ENCODE peak calls at places on chromosomes 4 and X, in ten cellular contexts. P is stomach, H is neuronal stem cell, Q is left ventricle myocardium inferior, E is upper lobe of right lung, N is kidney, S is HAP-1, G is tibial artery, X is lower lobe of right lung, A is cardiac muscle cell. K is an unnamed sample.

GRCh38 chr4:135464311-135464710 is 1262.7 kb upstream of the PABPC4L start:
- DNase-seq in P (no peak), H (no peak), Q (no peak), E (no peak), N (no peak), S (no peak), G (no peak), X (no peak), A (no peak), K (no peak)

GRCh38 chrX:42567268-42567667 is 210.7 kb downstream of the PPP1R2C start:
- DNase-seq in P (no peak), H (no peak), Q (no peak), E (no peak), N (no peak), S (no peak), G (no peak), X (no peak), A (no peak), K (no peak)

GRCh38 chr4:146548443-146548842 is 26.7 kb upstream of the SLC10A7 start:
- DNase-seq in P (no peak), H (no peak), Q (no peak), E (no peak), N (no peak), S (no peak), G (no peak), X (no peak), A (no peak), K (no peak)

GRCh38 chrX:12929701-12930100 is 23.3 kb downstream of the TLR8 start:
- DNase-seq in P (no peak), H (no peak), Q (no peak), E (no peak), N (no peak), S (no peak), G (no peak), X (no peak), A (no peak), K (no peak)

GRCh38 chrX:88425739-88426138 is 321.3 kb upstream of the CPXCR1 start:
- DNase-seq in P (no peak), H (no peak), Q (no peak), E (no peak), N (no peak), S (no peak), G (no peak), X (no peak), A (peak), K (no peak)

GRCh38 chrX:121236040-121236439 is 188.6 kb downstream of the GLUD2 start:
- DNase-seq in P (no peak), H (no peak), Q (no peak), E (no peak), N (no peak), S (no peak), G (no peak), X (no peak), A (no peak), K (no peak)

GRCh38 chrX:12771445-12772069 is 19.7 kb upstream of the PRPS2 start:
- DNase-seq in P (peak), H (peak), Q (peak), E (peak), N (no peak), S (peak), G (no peak), X (peak), A (peak), K (no peak)

GRCh38 chr4:130985371-130985770 is 1889.4 kb downstream of the C4orf33 start:
- DNase-seq in P (no peak), H (peak), Q (no peak), E (no peak), N (no peak), S (no peak), G (no peak), X (no peak), A (no peak), K (no peak)

GRCh38 chr4:105128208-105128607 is 18.5 kb upstream of the TET2 start:
- DNase-seq in P (no peak), H (no peak), Q (no peak), E (no peak), N (no peak), S (no peak), G (no peak), X (no peak), A (no peak), K (no peak)

GRCh38 chr4:106444557-106444956 is 76.0 kb upstream of the GIMD1 start:
- DNase-seq in P (no peak), H (no peak), Q (no peak), E (no peak), N (no peak), S (no peak), G (no peak), X (no peak), A (no peak), K (no peak)

GRCh38 chrX:22527302-22527701 is 254.6 kb downstream of the CBLL2 start:
- DNase-seq in P (no peak), H (no peak), Q (no peak), E (no peak), N (no peak), S (no peak), G (no peak), X (no peak), A (no peak), K (no peak)

GRCh38 chrX:63930140-63930539 is 145.1 kb upstream of the ARHGEF9 start:
- DNase-seq in P (no peak), H (peak), Q (no peak), E (no peak), N (no peak), S (no peak), G (no peak), X (no peak), A (peak), K (no peak)

GRCh38 chr4:153553155-153553819 is 87.1 kb downstream of the TMEM131L start:
- DNase-seq in P (no peak), H (no peak), Q (no peak), E (no peak), N (no peak), S (no peak), G (no peak), X (no peak), A (no peak), K (no peak)

GRCh38 chr4:7045553-7045952 is 2.4 kb downstream of the TADA2B start:
- DNase-seq in P (no peak), H (no peak), Q (no peak), E (no peak), N (no peak), S (no peak), G (no peak), X (no peak), A (no peak), K (no peak)

GRCh38 chr4:6278801-6279197 is 9.1 kb downstream of the WFS1 start:
- DNase-seq in P (no peak), H (no peak), Q (peak), E (no peak), N (peak), S (no peak), G (no peak), X (no peak), A (no peak), K (no peak)

GRCh38 chrX:82092307-82092706 is 890.4 kb downstream of the SH3BGRL start:
- DNase-seq in P (no peak), H (no peak), Q (no peak), E (no peak), N (no peak), S (no peak), G (no peak), X (no peak), A (no peak), K (no peak)

GRCh38 chr4:109352941-109353340 is 50.5 kb upstream of the COL25A1 start:
- DNase-seq in P (no peak), H (no peak), Q (no peak), E (no peak), N (no peak), S (no peak), G (no peak), X (no peak), A (no peak), K (no peak)

GRCh38 chr4:171928336-171928735 is 115.1 kb downstream of the GALNTL6 start:
- DNase-seq in P (no peak), H (no peak), Q (no peak), E (no peak), N (no peak), S (no peak), G (no peak), X (no peak), A (no peak), K (no peak)

GRCh38 chr4:5051210-5051691 is at the start of gene STK32B:
- DNase-seq in P (peak), H (peak), Q (peak), E (peak), N (peak), S (peak), G (peak), X (peak), A (peak), K (peak)

GRCh38 chrX:8084023-8084422 is 87.0 kb downstream of the VCX2 start:
- DNase-seq in P (no peak), H (no peak), Q (no peak), E (no peak), N (no peak), S (no peak), G (no peak), X (no peak), A (no peak), K (peak)

GRCh38 chr4:103032575-103032974 is 13.1 kb upstream of the SLC9B1 start:
- DNase-seq in P (no peak), H (peak), Q (no peak), E (no peak), N (no peak), S (peak), G (no peak), X (no peak), A (peak), K (no peak)

GRCh38 chr4:74958881-74959280 is 26.0 kb downstream of the PARM1 start:
- DNase-seq in P (no peak), H (no peak), Q (no peak), E (no peak), N (no peak), S (no peak), G (no peak), X (no peak), A (no peak), K (no peak)

GRCh38 chr4:31458813-31459212 is 738.6 kb downstream of the PCDH7 start:
- DNase-seq in P (no peak), H (no peak), Q (no peak), E (no peak), N (no peak), S (no peak), G (no peak), X (no peak), A (no peak), K (no peak)

GRCh38 chr4:168717852-168718251 is 221.0 kb downstream of the PALLD start:
- DNase-seq in P (no peak), H (no peak), Q (peak), E (no peak), N (no peak), S (no peak), G (no peak), X (no peak), A (peak), K (no peak)

GRCh38 chr4:3563403-3563802 is 31.2 kb upstream of the LRPAP1 start:
- DNase-seq in P (no peak), H (no peak), Q (no peak), E (no peak), N (no peak), S (no peak), G (peak), X (no peak), A (no peak), K (no peak)

GRCh38 chr4:156553659-156554058 is 417.9 kb downstream of the PDGFC start:
- DNase-seq in P (no peak), H (no peak), Q (no peak), E (no peak), N (no peak), S (no peak), G (no peak), X (no peak), A (no peak), K (no peak)

GRCh38 chr4:178086324-178086723 is 644.1 kb upstream of the AGA start:
- DNase-seq in P (no peak), H (peak), Q (no peak), E (no peak), N (no peak), S (no peak), G (no peak), X (no peak), A (peak), K (no peak)

GRCh38 chrX:20252392-20253231 is 14.1 kb downstream of the RPS6KA3 start:
- DNase-seq in P (peak), H (no peak), Q (peak), E (peak), N (peak), S (peak), G (peak), X (peak), A (peak), K (no peak)

GRCh38 chr4:120056249-120056648 is 10.4 kb downstream of the MAD2L1 start:
- DNase-seq in P (no peak), H (no peak), Q (no peak), E (no peak), N (no peak), S (no peak), G (no peak), X (no peak), A (no peak), K (no peak)

GRCh38 chrX:153225438-153226098 is 46.5 kb downstream of the MAGEA1 start:
- DNase-seq in P (no peak), H (no peak), Q (no peak), E (peak), N (no peak), S (no peak), G (no peak), X (peak), A (no peak), K (no peak)

DNA sequence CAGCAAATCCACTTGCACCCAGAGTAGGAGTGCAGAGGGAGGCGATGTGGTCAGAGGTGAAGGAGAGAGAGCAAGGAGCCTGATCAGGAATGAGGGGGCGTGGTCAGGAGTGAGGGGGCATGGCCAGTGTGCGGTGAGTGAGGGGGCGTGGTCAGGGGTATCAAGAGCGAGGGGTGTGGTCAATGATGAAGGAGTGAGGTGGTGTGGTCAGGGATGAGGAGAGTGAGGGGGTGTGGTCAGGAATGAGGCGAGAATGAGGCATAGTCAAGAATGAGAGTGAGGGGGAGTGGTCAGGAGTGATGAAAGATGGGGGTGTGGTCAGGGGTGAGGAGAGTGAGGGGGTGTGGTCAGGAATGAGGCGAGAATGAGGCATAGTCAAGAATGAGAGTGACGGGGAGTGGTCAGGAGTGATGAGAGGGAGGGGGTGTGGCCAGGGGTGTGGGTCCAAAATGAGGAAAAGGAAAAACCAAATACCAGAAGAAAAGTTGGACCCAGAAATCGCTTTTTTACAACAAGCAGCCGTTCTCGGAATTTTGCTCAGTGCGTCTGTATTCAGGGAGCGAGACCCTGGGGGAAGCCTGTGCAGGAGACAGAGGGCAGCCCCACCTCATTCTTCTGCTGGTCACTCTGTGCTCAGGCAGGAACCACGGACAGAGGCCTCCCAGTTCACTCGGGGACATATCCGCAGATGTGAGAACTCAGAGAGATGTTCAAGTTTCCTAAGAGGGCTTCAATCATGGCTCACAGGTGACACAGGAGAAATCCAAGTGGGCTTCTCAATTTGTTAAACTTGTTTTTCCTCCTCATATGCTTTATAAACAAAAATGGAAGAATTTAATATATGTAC is 47.5 kb downstream of the MAGEA1 start:
- DNase-seq in P (no peak), H (peak), Q (no peak), E (peak), N (peak), S (peak), G (no peak), X (peak), A (peak), K (no peak)
- H3K4me3 ChIP-seq in P (no peak), H (peak), Q (no peak), E (peak), N (no peak), S (no peak), G (no peak), X (peak), A (no peak), K (no peak)

DNA sequence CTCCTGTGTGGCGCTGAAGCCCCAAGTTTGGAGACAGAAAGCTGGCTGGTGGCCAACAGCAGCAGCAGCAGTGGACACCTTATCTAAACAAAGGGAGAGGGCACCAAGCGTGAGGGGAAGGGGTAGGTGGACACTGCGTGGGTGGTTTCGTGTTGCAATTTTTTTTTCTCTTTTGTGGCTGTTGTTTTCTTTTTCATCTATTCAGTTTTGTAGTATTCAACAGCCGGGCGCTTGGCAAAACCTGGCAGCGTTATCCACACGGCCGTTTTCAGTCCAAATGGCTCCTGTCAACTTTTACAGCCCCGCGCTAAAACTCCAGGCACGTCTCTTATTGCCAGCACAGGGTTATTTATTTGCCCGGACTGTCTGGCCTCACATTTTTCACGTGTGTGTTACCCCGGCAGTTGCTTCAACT is 192.3 kb downstream of the BCOR start:
- DNase-seq in P (no peak), H (no peak), Q (no peak), E (no peak), N (no peak), S (no peak), G (no peak), X (no peak), A (peak), K (no peak)
- H3K4me3 ChIP-seq in P (no peak), H (no peak), Q (no peak), E (no peak), N (no peak), S (no peak), G (peak), X (no peak), A (no peak), K (no peak)

GRCh38 chr4:52076731-52077130 is 25.6 kb downstream of the SPATA18 start:
- DNase-seq in P (no peak), H (peak), Q (peak), E (no peak), N (peak), S (peak), G (no peak), X (no peak), A (peak), K (no peak)
- H3K4me3 ChIP-seq in P (peak), H (peak), Q (peak), E (no peak), N (no peak), S (no peak), G (no peak), X (no peak), A (peak), K (no peak)

DNA sequence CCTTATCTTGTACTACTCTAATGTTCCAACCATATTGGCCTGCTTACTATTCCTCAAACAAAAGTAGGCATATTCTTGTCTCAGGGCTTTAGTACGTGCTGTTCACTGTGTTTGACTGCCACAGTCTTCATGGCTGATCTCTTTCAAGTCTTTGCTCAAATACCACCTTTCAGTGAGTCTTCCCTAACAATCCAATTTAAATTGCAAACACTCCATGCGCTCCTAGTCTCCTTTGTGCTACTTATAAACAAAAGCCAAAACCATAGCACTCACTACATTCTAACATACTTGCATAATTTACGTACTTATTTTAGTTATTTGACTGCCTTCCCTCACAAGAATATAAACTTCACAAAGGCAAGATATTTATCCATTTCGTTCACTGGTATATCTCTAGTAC is 1.7 kb upstream of the ART3 start:
- DNase-seq in P (no peak), H (no peak), Q (no peak), E (no peak), N (no peak), S (no peak), G (no peak), X (no peak), A (no peak), K (no peak)
- H3K4me3 ChIP-seq in P (no peak), H (no peak), Q (no peak), E (no peak), N (no peak), S (no peak), G (no peak), X (no peak), A (no peak), K (no peak)

DNA sequence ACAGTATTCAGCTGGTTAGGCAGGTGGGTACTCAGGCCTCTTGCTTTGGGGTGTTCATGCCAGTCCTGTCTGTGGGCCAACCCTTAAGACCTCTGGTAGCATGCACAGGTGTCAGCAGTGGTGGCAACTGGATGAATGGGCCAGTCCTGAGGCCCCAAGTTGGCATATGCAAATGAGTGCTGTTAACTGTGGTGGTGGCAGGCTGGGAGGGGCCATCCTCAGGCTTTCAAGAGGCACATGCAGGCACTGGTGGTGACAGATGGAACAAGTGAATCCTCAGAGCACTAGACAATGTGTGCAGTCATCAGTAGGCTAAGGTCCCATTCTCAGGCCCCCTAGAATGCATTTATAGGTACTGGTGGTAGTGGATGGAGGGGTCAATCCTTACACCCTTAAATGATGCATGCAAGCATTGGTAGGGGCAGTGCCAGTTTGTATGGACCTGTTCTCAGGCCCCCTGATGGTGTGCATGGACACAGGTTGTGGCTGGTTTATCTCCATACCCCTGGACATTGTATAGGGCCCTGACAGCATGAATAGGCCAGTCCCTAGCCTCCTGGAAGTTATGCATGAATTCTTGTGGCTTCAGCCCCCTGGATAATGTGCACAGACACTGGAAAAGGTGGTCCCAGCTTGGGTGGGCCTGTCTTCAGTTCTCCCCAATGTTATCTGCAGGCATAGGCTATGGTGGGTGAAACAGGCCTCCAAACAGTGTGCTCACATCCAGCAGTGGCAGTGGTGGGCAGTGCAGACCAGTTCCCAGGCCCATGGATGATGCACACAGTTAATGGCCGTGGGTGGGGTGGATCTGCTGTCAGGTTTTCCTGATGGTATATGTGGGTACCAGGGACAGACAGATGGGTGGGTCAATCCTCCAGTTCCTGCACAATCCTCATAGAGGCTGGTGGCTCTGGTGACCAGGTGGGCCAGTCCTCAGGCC is 24.7 kb downstream of the TECRL start:
- DNase-seq in P (no peak), H (no peak), Q (no peak), E (no peak), N (peak), S (no peak), G (no peak), X (no peak), A (no peak), K (no peak)
- H3K4me3 ChIP-seq in P (no peak), H (no peak), Q (no peak), E (no peak), N (no peak), S (no peak), G (no peak), X (no peak), A (no peak), K (no peak)

GRCh38 chr4:55407764-55408163 is 12.0 kb downstream of the TMEM165 start:
- DNase-seq in P (no peak), H (no peak), Q (no peak), E (no peak), N (no peak), S (no peak), G (no peak), X (no peak), A (no peak), K (no peak)
- H3K4me3 ChIP-seq in P (no peak), H (no peak), Q (no peak), E (no peak), N (no peak), S (no peak), G (no peak), X (no peak), A (no peak), K (no peak)